ENCODE peak calls at places on chromosome 21, in seven cellular contexts. X is progenitor cell of endocrine pancreas, U is GM12865, C is AG04450, N is tibial nerve, V is Calu3, J is AG09309. G is an unnamed sample.
A peak's percentile ranks its signal among the peaks of the same experiment; 100 is the strongest.

GRCh38 chr21:38773108-38774061 is 32.3 kb upstream of the ETS2 start:
- DNase-seq in X (no peak), U (peak; percentile 54), C (peak; percentile 93), N (peak; percentile 57), V (peak; percentile 24), J (peak; percentile 94), G (peak; percentile 98)

GRCh38 chr21:34333150-34333739 is 30.6 kb upstream of the KCNE2 start:
- DNase-seq in X (no peak), U (no peak), C (no peak), N (no peak), V (no peak), J (no peak), G (no peak)

GRCh38 chr21:35641271-35642016 is 418.9 kb downstream of the SETD4 start:
- DNase-seq in X (no peak), U (no peak), C (no peak), N (no peak), V (no peak), J (peak; percentile 77), G (no peak)

GRCh38 chr21:34990842-34991241 is 58.3 kb downstream of the RUNX1 start:
- DNase-seq in X (no peak), U (no peak), C (no peak), N (no peak), V (no peak), J (no peak), G (no peak)

GRCh38 chr21:46621457-46622182 is 13.9 kb upstream of the PRMT2 start:
- DNase-seq in X (no peak), U (no peak), C (no peak), N (no peak), V (peak; percentile 50), J (no peak), G (no peak)

GRCh38 chr21:28215214-28215954 is 777.3 kb downstream of the LTN1 start:
- DNase-seq in X (no peak), U (no peak), C (no peak), N (no peak), V (no peak), J (peak; percentile 66), G (peak; percentile 95)

GRCh38 chr21:34004984-34005383 is 68.4 kb upstream of the MRPS6 start:
- DNase-seq in X (no peak), U (no peak), C (no peak), N (no peak), V (no peak), J (no peak), G (no peak)

GRCh38 chr21:41186763-41187536 is 19.0 kb downstream of the BACE2 start:
- DNase-seq in X (no peak), U (no peak), C (no peak), N (no peak), V (peak; percentile 31), J (no peak), G (peak; percentile 46)

GRCh38 chr21:14879458-14879857 is 185.3 kb downstream of the NRIP1 start:
- DNase-seq in X (no peak), U (no peak), C (no peak), N (no peak), V (no peak), J (no peak), G (peak; percentile 18)

GRCh38 chr21:20023199-20023598 is 975.0 kb upstream of the NCAM2 start:
- DNase-seq in X (no peak), U (no peak), C (no peak), N (no peak), V (no peak), J (no peak), G (no peak)

GRCh38 chr21:34345892-34346291 is 17.9 kb upstream of the KCNE2 start:
- DNase-seq in X (no peak), U (no peak), C (peak; percentile 50), N (no peak), V (no peak), J (no peak), G (no peak)

GRCh38 chr21:35294231-35294898 is 245.3 kb upstream of the RUNX1 start:
- DNase-seq in X (no peak), U (no peak), C (no peak), N (no peak), V (peak; percentile 69), J (no peak), G (peak; percentile 40)

GRCh38 chr21:39373634-39374033 is 24.7 kb upstream of the HMGN1 start:
- DNase-seq in X (no peak), U (peak; percentile 53), C (no peak), N (no peak), V (no peak), J (no peak), G (peak; percentile 51)

GRCh38 chr21:39136711-39137110 is 46.5 kb downstream of the PSMG1 start:
- DNase-seq in X (no peak), U (no peak), C (no peak), N (no peak), V (no peak), J (no peak), G (peak; percentile 71)

GRCh38 chr21:27024316-27024715 is 57.4 kb upstream of the ADAMTS5 start:
- DNase-seq in X (no peak), U (no peak), C (no peak), N (no peak), V (no peak), J (peak; percentile 39), G (no peak)

GRCh38 chr21:25512095-25513086 is 94.9 kb downstream of the MRPL39 start:
- DNase-seq in X (no peak), U (peak; percentile 41), C (no peak), N (peak; percentile 37), V (no peak), J (no peak), G (no peak)

GRCh38 chr21:40511976-40512375 is 335.0 kb downstream of the DSCAM start:
- DNase-seq in X (no peak), U (no peak), C (no peak), N (no peak), V (no peak), J (peak; percentile 39), G (peak; percentile 81)

GRCh38 chr21:33433425-33434114 is 30.4 kb downstream of the IFNGR2 start:
- DNase-seq in X (no peak), U (peak; percentile 55), C (no peak), N (no peak), V (no peak), J (no peak), G (no peak)

GRCh38 chr21:38504056-38504455 is 5.8 kb upstream of the ERG start:
- DNase-seq in X (no peak), U (no peak), C (no peak), N (no peak), V (no peak), J (no peak), G (no peak)

GRCh38 chr21:33924079-33924765 is 8.6 kb upstream of the ATP5PO start:
- DNase-seq in X (peak; percentile 76), U (peak; percentile 91), C (peak; percentile 45), N (peak; percentile 94), V (peak; percentile 81), J (peak; percentile 33), G (peak; percentile 61)

GRCh38 chr21:26845750-26846035 is 484 bp upstream of the ADAMTS1 start:
- DNase-seq in X (no peak), U (no peak), C (no peak), N (peak; percentile 22), V (no peak), J (no peak), G (no peak)

GRCh38 chr21:35412231-35412630 is 363.1 kb upstream of the RUNX1 start:
- DNase-seq in X (no peak), U (no peak), C (no peak), N (no peak), V (no peak), J (no peak), G (no peak)

GRCh38 chr21:39388038-39388810 is 39.3 kb upstream of the HMGN1 start:
- DNase-seq in X (peak; percentile 88), U (peak; percentile 88), C (no peak), N (peak; percentile 87), V (peak; percentile 91), J (peak; percentile 31), G (peak; percentile 59)

GRCh38 chr21:18403685-18404084 is at the start of gene TMPRSS15:
- DNase-seq in X (no peak), U (no peak), C (no peak), N (no peak), V (no peak), J (no peak), G (no peak)

GRCh38 chr21:18411565-18411964 is 8.0 kb upstream of the TMPRSS15 start:
- DNase-seq in X (no peak), U (no peak), C (no peak), N (no peak), V (no peak), J (no peak), G (no peak)

DNA sequence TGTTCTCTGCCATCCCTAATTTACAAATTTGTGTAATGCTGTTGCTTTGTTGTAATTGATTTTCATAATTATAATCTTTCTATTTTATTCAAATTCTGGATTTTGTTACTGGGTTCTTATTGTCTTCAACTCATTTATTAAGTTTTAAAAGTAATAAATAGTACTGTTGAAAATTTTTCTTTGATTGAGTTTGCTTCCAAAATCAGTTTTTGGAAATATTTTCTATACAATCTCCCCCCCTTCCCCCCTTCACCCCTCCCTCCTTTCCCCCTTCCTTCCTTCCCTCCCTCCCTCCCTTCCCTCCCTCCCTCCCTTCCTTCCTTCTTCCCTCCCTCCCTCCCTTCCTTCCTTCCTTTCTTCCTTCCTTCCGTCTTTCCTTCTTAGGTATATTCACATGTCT is 6.0 kb upstream of the TMPRSS15 start:
- DNase-seq in X (no peak), U (no peak), C (no peak), N (no peak), V (no peak), J (no peak), G (no peak)
- TF ChIP-seq CTCF in X (no peak), U (no peak), C (no peak), N (no peak), V (no peak), J (no peak), G (no peak)

DNA sequence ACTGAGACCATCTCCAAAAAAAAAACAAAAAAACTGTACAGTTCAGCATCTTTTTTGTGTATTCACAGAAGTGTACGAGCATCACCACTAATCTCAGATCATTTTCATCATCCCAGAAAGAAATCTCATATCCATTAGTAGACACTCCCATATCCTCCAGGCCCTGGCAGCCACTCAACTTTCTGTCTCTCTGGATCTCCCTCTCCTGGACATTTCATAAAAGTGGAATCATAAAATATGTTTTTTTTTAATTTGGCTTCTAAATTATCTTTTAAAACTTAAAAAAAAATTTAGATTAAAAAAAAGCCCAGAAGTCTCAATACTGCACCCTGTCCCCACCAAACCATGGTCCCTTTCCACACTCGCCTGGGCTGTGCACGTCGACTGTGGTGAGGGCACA is 22.1 kb downstream of the RIPPLY3 start:
- DNase-seq in X (no peak), U (no peak), C (no peak), N (no peak), V (no peak), J (no peak), G (no peak)
- TF ChIP-seq CTCF in X (no peak), U (no peak), C (no peak), N (no peak), V (no peak), J (no peak), G (no peak)

GRCh38 chr21:42233067-42233981 is 14.4 kb downstream of the ABCG1 start:
- DNase-seq in X (no peak), U (peak; percentile 90), C (no peak), N (peak; percentile 74), V (peak; percentile 16), J (no peak), G (peak; percentile 66)
- TF ChIP-seq CTCF in X (peak; percentile 38), U (peak; percentile 37), C (peak; percentile 32), N (no peak), V (no peak), J (no peak), G (peak; percentile 63)

DNA sequence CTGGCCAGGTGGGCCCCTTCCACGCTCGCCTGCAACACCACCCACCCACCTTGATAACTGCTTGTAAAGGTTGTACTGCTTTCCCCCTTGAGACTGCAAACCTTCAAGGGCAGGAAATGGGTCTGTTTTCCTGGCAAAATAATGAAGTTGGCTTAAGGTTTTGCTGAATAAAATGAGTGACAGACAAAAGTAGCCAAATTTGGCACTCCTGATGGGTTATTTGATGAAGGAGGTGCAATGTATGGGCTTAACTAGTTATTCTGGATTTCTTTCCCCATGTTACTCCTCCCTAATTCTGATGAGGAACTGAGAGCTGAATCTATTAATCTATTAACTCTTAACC is 14.6 kb upstream of the HLCS start:
- DNase-seq in X (no peak), U (no peak), C (no peak), N (no peak), V (no peak), J (no peak), G (no peak)
- TF ChIP-seq CTCF in X (no peak), U (no peak), C (no peak), N (no peak), V (no peak), J (no peak), G (no peak)